ENCODE peak calls at places on chromosomes 7 and 10, in ten cellular contexts. I, G, P, W, E, X, S, F, D and A are unnamed samples.

GRCh38 chr10:112649492-112650152 is 202.6 kb downstream of the VTI1A start:
- DNase-seq in I (no peak), S (no peak), X (no peak), W (peak), G (peak), P (no peak), E (no peak), D (no peak), F (no peak), A (no peak)

GRCh38 chr10:52316500-52316899 is 2.4 kb downstream of the DKK1 start:
- DNase-seq in D (no peak), W (no peak), I (no peak), X (no peak), E (no peak), G (peak), S (no peak), F (no peak), P (no peak), A (no peak)

GRCh38 chr7:159094030-159094740 is 50.5 kb downstream of the VIPR2 start:
- DNase-seq in G (no peak), E (no peak), S (peak), X (no peak), F (no peak), D (no peak), P (no peak), W (no peak), I (no peak), A (no peak)

GRCh38 chr10:80468002-80468401 is 13.9 kb downstream of the TSPAN14 start:
- DNase-seq in P (no peak), X (no peak), G (no peak), I (no peak), D (no peak), F (no peak), E (peak), W (no peak), S (no peak), A (no peak)

GRCh38 chr10:121662945-121663917 is 65.0 kb upstream of the FGFR2 start:
- DNase-seq in X (no peak), W (no peak), D (no peak), E (no peak), P (peak), F (no peak), S (no peak), G (no peak), I (no peak), A (no peak)

GRCh38 chr7:35894721-35895120 is 93.9 kb downstream of the SEPTIN7 start:
- DNase-seq in S (no peak), P (no peak), G (no peak), I (no peak), F (no peak), W (no peak), E (no peak), D (no peak), X (no peak), A (peak)

GRCh38 chr7:134368851-134369533 is 52.3 kb upstream of the SLC35B4 start:
- DNase-seq in I (peak), P (no peak), W (peak), F (no peak), G (peak), E (no peak), D (peak), S (no peak), X (no peak), A (peak)

GRCh38 chr10:86944471-86944870 is 12.9 kb downstream of the MMRN2 start:
- DNase-seq in E (no peak), D (no peak), P (no peak), X (no peak), W (peak), F (no peak), I (no peak), G (peak), S (no peak), A (no peak)

GRCh38 chr7:26369519-26370385 is 78.1 kb downstream of the SNX10 start:
- DNase-seq in P (peak), I (peak), G (peak), D (peak), F (no peak), E (no peak), S (peak), W (peak), X (no peak), A (peak)

GRCh38 chr10:119238577-119238976 is 31.2 kb downstream of the GRK5 start:
- DNase-seq in X (no peak), I (no peak), D (no peak), G (peak), P (no peak), W (no peak), S (no peak), E (no peak), F (no peak), A (no peak)

GRCh38 chr10:69731184-69731583 is 70.5 kb upstream of the COL13A1 start:
- DNase-seq in S (no peak), G (peak), P (no peak), E (no peak), X (no peak), D (peak), F (no peak), W (peak), I (peak), A (no peak)

GRCh38 chr7:30222519-30223213 is 61.7 kb upstream of the ZNRF2 start:
- DNase-seq in F (no peak), X (no peak), W (no peak), G (no peak), S (no peak), D (no peak), I (no peak), P (no peak), E (no peak), A (no peak)

GRCh38 chr10:32065871-32066270 is 9.6 kb upstream of the KIF5B start:
- DNase-seq in D (peak), X (no peak), S (no peak), P (no peak), I (peak), W (peak), G (peak), F (peak), E (no peak), A (no peak)

GRCh38 chr10:124731551-124731950 is 12.6 kb downstream of the FAM53B start:
- DNase-seq in G (no peak), E (no peak), S (no peak), P (no peak), F (no peak), I (no peak), X (no peak), D (no peak), W (no peak), A (no peak)

GRCh38 chr10:23367896-23368685 is 23.5 kb upstream of the C10orf67 start:
- DNase-seq in W (no peak), S (no peak), G (no peak), P (no peak), F (no peak), I (no peak), E (no peak), X (no peak), D (no peak), A (no peak)

GRCh38 chr10:63866075-63866746 is 345.0 kb downstream of the REEP3 start:
- DNase-seq in G (peak), S (peak), F (peak), W (peak), E (peak), I (peak), D (peak), P (peak), X (no peak), A (peak)

GRCh38 chr10:126082067-126082466 is 185.7 kb downstream of the FANK1 start:
- DNase-seq in W (no peak), S (no peak), F (no peak), I (peak), X (no peak), E (no peak), P (no peak), D (no peak), G (no peak), A (no peak)

GRCh38 chr10:103765981-103766380 is 89.4 kb downstream of the SH3PXD2A start:
- DNase-seq in P (no peak), X (peak), F (no peak), D (no peak), S (no peak), I (peak), G (no peak), E (peak), W (peak), A (no peak)

GRCh38 chr10:38112159-38112558 is 18.0 kb downstream of the ZNF37A start:
- DNase-seq in S (no peak), F (no peak), I (no peak), D (no peak), G (no peak), W (no peak), P (no peak), E (no peak), X (no peak), A (no peak)